ENCODE peak calls at places on chromosomes 6 and 20, in eight cellular contexts. Z is stimulated activated CD8-positive, alpha-beta memory T cell treated with anti-CD3 and anti-CD28 coated beads, Interleukin-2, amount 100 ng/mL, for 1 hour; M is gastrocnemius medialis; S is effector memory CD4-positive, alpha-beta T cell; U is brain microvascular endothelial cell; O is cardiac muscle cell; F is psoas muscle; L is activated T-cell treated with anti-CD3 and anti-CD28 coated beads for 1 hour. E is an unnamed sample.

GRCh38 chr20:19934792-19935491 is 82.2 kb upstream of the NAA20 start:
- DNase-seq in L (no peak), S (no peak), M (peak), F (peak), O (no peak), Z (no peak), U (no peak), E (peak)

GRCh38 chr6:19153270-19153980 is 683.7 kb upstream of the ID4 start:
- DNase-seq in L (no peak), M (no peak), S (no peak), Z (no peak), U (peak), F (no peak), O (no peak), E (no peak)

GRCh38 chr6:14559754-14560527 is 442.4 kb downstream of the CD83 start:
- DNase-seq in Z (no peak), U (no peak), M (no peak), S (no peak), L (no peak), F (no peak), O (no peak), E (no peak)

GRCh38 chr20:2210646-2211556 is 84.9 kb upstream of the TGM3 start:
- DNase-seq in Z (no peak), O (no peak), S (no peak), L (no peak), U (peak), F (peak), M (no peak), E (no peak)

GRCh38 chr6:131317516-131317915 is 182.2 kb downstream of the AKAP7 start:
- DNase-seq in U (no peak), O (no peak), S (no peak), F (no peak), M (no peak), L (no peak), Z (no peak), E (no peak)

GRCh38 chr20:18719426-18719825 is 94.2 kb upstream of the SCP2D1 start:
- DNase-seq in U (peak), Z (no peak), M (no peak), F (no peak), S (no peak), O (no peak), L (no peak), E (no peak)

GRCh38 chr6:148524976-148525375 is 182.3 kb downstream of the SASH1 start:
- DNase-seq in S (no peak), Z (no peak), M (no peak), F (no peak), L (no peak), O (no peak), U (peak), E (no peak)

GRCh38 chr6:47665112-47665511 is 33.3 kb upstream of the ADGRF4 start:
- DNase-seq in Z (no peak), S (no peak), M (no peak), F (no peak), U (no peak), L (no peak), O (no peak), E (no peak)

GRCh38 chr6:98957440-98957839 is 9.7 kb upstream of the FBXL4 start:
- DNase-seq in F (no peak), Z (no peak), L (no peak), S (no peak), U (peak), O (no peak), M (no peak), E (no peak)

GRCh38 chr20:12201289-12201991 is 283.7 kb downstream of the BTBD3 start:
- DNase-seq in O (no peak), Z (no peak), M (no peak), U (peak), F (no peak), L (no peak), S (no peak), E (no peak)

GRCh38 chr20:58428364-58428763 is 39.3 kb downstream of the VAPB start:
- DNase-seq in L (no peak), O (no peak), M (no peak), S (no peak), U (no peak), F (no peak), Z (no peak), E (no peak)

GRCh38 chr6:108157234-108157971 is 8.4 kb upstream of the NR2E1 start:
- DNase-seq in L (no peak), F (no peak), Z (no peak), S (no peak), O (no peak), U (no peak), M (no peak), E (peak)

GRCh38 chr6:125858427-125859320 is 67.9 kb downstream of the NCOA7 start:
- DNase-seq in O (peak), S (no peak), U (peak), L (no peak), F (no peak), Z (no peak), M (peak), E (peak)

GRCh38 chr20:22526512-22527012 is 57.8 kb downstream of the FOXA2 start:
- DNase-seq in L (no peak), M (no peak), Z (no peak), S (no peak), O (no peak), U (no peak), F (no peak), E (no peak)

GRCh38 chr6:170292111-170292777 is 1.4 kb upstream of the DLL1 start:
- DNase-seq in U (no peak), M (no peak), S (no peak), F (no peak), O (no peak), Z (no peak), L (no peak), E (no peak)

GRCh38 chr6:4383910-4384637 is 248.7 kb upstream of the ECI2 start:
- DNase-seq in Z (no peak), L (no peak), M (no peak), O (no peak), S (no peak), U (no peak), F (no peak), E (no peak)

GRCh38 chr6:20302168-20302567 is 89.9 kb upstream of the MBOAT1 start:
- DNase-seq in F (no peak), M (no peak), U (no peak), L (no peak), S (no peak), O (no peak), Z (no peak), E (no peak)

GRCh38 chr6:100257661-100258395 is 206.9 kb downstream of the SIM1 start:
- DNase-seq in O (no peak), M (no peak), U (peak), S (no peak), Z (no peak), F (no peak), L (no peak), E (no peak)

GRCh38 chr6:96542702-96543101 is 20.2 kb upstream of the FHL5 start:
- DNase-seq in S (no peak), M (no peak), O (no peak), L (no peak), Z (no peak), F (no peak), U (no peak), E (no peak)

GRCh38 chr6:80502871-80503270 is 396.4 kb downstream of the BCKDHB start:
- DNase-seq in F (no peak), M (no peak), S (no peak), L (no peak), O (no peak), Z (no peak), U (no peak), E (no peak)

GRCh38 chr6:134870677-134871498 is 79.0 kb downstream of the ALDH8A1 start:
- DNase-seq in S (no peak), F (no peak), U (no peak), L (no peak), M (no peak), Z (no peak), O (no peak), E (no peak)

GRCh38 chr6:64224819-64225218 is 589.2 kb downstream of the PHF3 start:
- DNase-seq in F (no peak), Z (no peak), O (no peak), S (no peak), M (no peak), L (no peak), U (no peak), E (peak)

GRCh38 chr6:127971945-127972391 is 71.1 kb upstream of the THEMIS start:
- DNase-seq in M (no peak), F (no peak), O (no peak), L (peak), Z (no peak), S (peak), U (peak), E (no peak)

GRCh38 chr20:58650776-58651547 is at the start of gene STX16:
- DNase-seq in O (peak), L (peak), S (peak), U (peak), Z (peak), F (peak), M (peak), E (peak)

GRCh38 chr20:5504061-5504739 is 187.4 kb upstream of the PROKR2 start:
- DNase-seq in O (no peak), U (peak), S (no peak), M (peak), Z (no peak), F (peak), L (no peak), E (peak)

GRCh38 chr6:140828833-140829232 is 1303.9 kb upstream of the GJE1 start:
- DNase-seq in S (no peak), L (no peak), M (no peak), O (no peak), U (no peak), Z (no peak), F (no peak), E (no peak)

GRCh38 chr6:34919651-34920050 is 30.6 kb downstream of the ANKS1A start:
- DNase-seq in F (no peak), O (no peak), S (no peak), L (no peak), Z (no peak), U (peak), M (no peak), E (no peak)

GRCh38 chr6:117740605-117741004 is 65.3 kb downstream of the NUS1 start:
- DNase-seq in L (no peak), Z (no peak), M (no peak), O (no peak), U (no peak), S (no peak), F (no peak), E (no peak)

GRCh38 chr6:43972915-43973304 is 154.3 kb downstream of the MRPL14 start:
- DNase-seq in Z (no peak), M (peak), L (no peak), S (no peak), F (peak), O (no peak), U (peak), E (peak)